ENCODE peak calls at places on chromosomes 13 and 19, in seven cellular contexts. One of them, this sample, is unnamed. For H3K79me1, the result is how much of the 10 kb centered on the place peaks cover.

GRCh38 chr19:43562698-43563241 is 12.6 kb downstream of the XRCC1 start:
- DNase-seq in neuronal stem cell: no peak
- DNase-seq in IMR-90: peak
- DNase-seq in H9: no peak
- DNase-seq in H1: no peak
- DNase-seq in mesendoderm: no peak
- DNase-seq in mesenchymal stem cell: peak
- DNase-seq in this sample: peak

GRCh38 chr13:23044906-23045305 is 135.9 kb upstream of the SGCG start:
- DNase-seq in neuronal stem cell: no peak
- DNase-seq in IMR-90: no peak
- DNase-seq in H9: no peak
- DNase-seq in H1: no peak
- DNase-seq in mesendoderm: no peak
- DNase-seq in mesenchymal stem cell: no peak
- DNase-seq in this sample: no peak

GRCh38 chr19:12703056-12703455 is 6.6 kb upstream of the FBXW9 start:
- DNase-seq in neuronal stem cell: peak
- DNase-seq in IMR-90: peak
- DNase-seq in H9: peak
- DNase-seq in H1: peak
- DNase-seq in mesendoderm: peak
- DNase-seq in mesenchymal stem cell: peak
- DNase-seq in this sample: no peak

GRCh38 chr19:3516675-3517207 is 10.6 kb downstream of the FZR1 start:
- DNase-seq in neuronal stem cell: no peak
- DNase-seq in IMR-90: no peak
- DNase-seq in H9: no peak
- DNase-seq in H1: no peak
- DNase-seq in mesendoderm: no peak
- DNase-seq in mesenchymal stem cell: no peak
- DNase-seq in this sample: no peak

GRCh38 chr19:36973021-36973843 is 57.1 kb downstream of the ZNF568 start:
- DNase-seq in neuronal stem cell: peak
- DNase-seq in IMR-90: peak
- DNase-seq in H9: peak
- DNase-seq in H1: no peak
- DNase-seq in mesendoderm: peak
- DNase-seq in mesenchymal stem cell: peak
- DNase-seq in this sample: peak

GRCh38 chr19:29478578-29479565 is 46.9 kb upstream of the VSTM2B start:
- DNase-seq in neuronal stem cell: peak
- DNase-seq in IMR-90: no peak
- DNase-seq in H9: peak
- DNase-seq in H1: peak
- DNase-seq in mesendoderm: peak
- DNase-seq in mesenchymal stem cell: no peak
- DNase-seq in this sample: peak

GRCh38 chr13:97953376-97953970 is at the start of gene IPO5:
- DNase-seq in neuronal stem cell: no peak
- DNase-seq in IMR-90: peak
- DNase-seq in H9: no peak
- DNase-seq in H1: no peak
- DNase-seq in mesendoderm: no peak
- DNase-seq in mesenchymal stem cell: no peak
- DNase-seq in this sample: no peak

GRCh38 chr13:25840261-25840660 is 211.6 kb downstream of the SHISA2 start:
- DNase-seq in neuronal stem cell: no peak
- DNase-seq in IMR-90: no peak
- DNase-seq in H9: no peak
- DNase-seq in H1: no peak
- DNase-seq in mesendoderm: no peak
- DNase-seq in mesenchymal stem cell: no peak
- DNase-seq in this sample: no peak

GRCh38 chr19:610071-610800 is 20.6 kb downstream of the HCN2 start:
- DNase-seq in neuronal stem cell: no peak
- DNase-seq in IMR-90: no peak
- DNase-seq in H9: no peak
- DNase-seq in H1: no peak
- DNase-seq in mesendoderm: no peak
- DNase-seq in mesenchymal stem cell: no peak
- DNase-seq in this sample: no peak

GRCh38 chr19:18397242-18398202 is at the start of gene LRRC25:
- DNase-seq in neuronal stem cell: peak
- DNase-seq in IMR-90: no peak
- DNase-seq in H9: peak
- DNase-seq in H1: peak
- DNase-seq in mesendoderm: peak
- DNase-seq in mesenchymal stem cell: no peak
- DNase-seq in this sample: no peak

GRCh38 chr19:2462635-2463421 is 6.1 kb upstream of the LMNB2 start:
- DNase-seq in neuronal stem cell: peak
- DNase-seq in IMR-90: peak
- DNase-seq in H9: peak
- DNase-seq in H1: peak
- DNase-seq in mesendoderm: peak
- DNase-seq in mesenchymal stem cell: peak
- DNase-seq in this sample: peak

GRCh38 chr19:55927991-55928390 is 4.1 kb downstream of the NLRP13 start:
- DNase-seq in neuronal stem cell: no peak
- DNase-seq in IMR-90: no peak
- DNase-seq in H9: no peak
- DNase-seq in H1: no peak
- DNase-seq in mesendoderm: no peak
- DNase-seq in mesenchymal stem cell: no peak
- DNase-seq in this sample: no peak

GRCh38 chr13:105655046-105655445 is 880.4 kb downstream of the EFNB2 start:
- DNase-seq in neuronal stem cell: no peak
- DNase-seq in IMR-90: peak
- DNase-seq in H9: no peak
- DNase-seq in H1: no peak
- DNase-seq in mesendoderm: no peak
- DNase-seq in mesenchymal stem cell: peak
- DNase-seq in this sample: no peak

GRCh38 chr19:489418-490196 is 6.7 kb upstream of the MADCAM1 start:
- DNase-seq in neuronal stem cell: no peak
- DNase-seq in IMR-90: peak
- DNase-seq in H9: peak
- DNase-seq in H1: peak
- DNase-seq in mesendoderm: peak
- DNase-seq in mesenchymal stem cell: peak
- DNase-seq in this sample: no peak

GRCh38 chr13:99363949-99364348 is 56.8 kb upstream of the GPR183 start:
- DNase-seq in neuronal stem cell: no peak
- DNase-seq in IMR-90: no peak
- DNase-seq in H9: no peak
- DNase-seq in H1: no peak
- DNase-seq in mesendoderm: no peak
- DNase-seq in mesenchymal stem cell: no peak
- DNase-seq in this sample: no peak

GRCh38 chr19:39432677-39433025 is 3.1 kb downstream of the RPS16 start:
- DNase-seq in neuronal stem cell: no peak
- DNase-seq in IMR-90: no peak
- DNase-seq in H9: no peak
- DNase-seq in H1: no peak
- DNase-seq in mesendoderm: no peak
- DNase-seq in mesenchymal stem cell: no peak
- DNase-seq in this sample: no peak

GRCh38 chr13:27406178-27406939 is 18.1 kb upstream of the GTF3A start:
- DNase-seq in neuronal stem cell: no peak
- DNase-seq in IMR-90: peak
- DNase-seq in H9: no peak
- DNase-seq in H1: no peak
- DNase-seq in mesendoderm: peak
- DNase-seq in mesenchymal stem cell: peak
- DNase-seq in this sample: peak

GRCh38 chr13:99987180-99988047 is 5.8 kb downstream of the ZIC2 start:
- DNase-seq in neuronal stem cell: no peak
- DNase-seq in IMR-90: no peak
- DNase-seq in H9: peak
- DNase-seq in H1: peak
- DNase-seq in mesendoderm: peak
- DNase-seq in mesenchymal stem cell: no peak
- DNase-seq in this sample: no peak

GRCh38 chr19:752652-753517 is 2.0 kb downstream of the MISP start:
- DNase-seq in neuronal stem cell: no peak
- DNase-seq in IMR-90: peak
- DNase-seq in H9: no peak
- DNase-seq in H1: no peak
- DNase-seq in mesendoderm: no peak
- DNase-seq in mesenchymal stem cell: peak
- DNase-seq in this sample: peak

GRCh38 chr19:7680606-7681335 is at the start of gene TRAPPC5:
- DNase-seq in neuronal stem cell: peak
- DNase-seq in IMR-90: peak
- DNase-seq in H9: peak
- DNase-seq in H1: peak
- DNase-seq in mesendoderm: peak
- DNase-seq in mesenchymal stem cell: peak
- DNase-seq in this sample: peak

GRCh38 chr19:7677664-7678311 is 898 bp downstream of the MCEMP1 start:
- DNase-seq in neuronal stem cell: no peak
- DNase-seq in IMR-90: no peak
- DNase-seq in H9: no peak
- DNase-seq in H1: no peak
- DNase-seq in mesendoderm: peak
- DNase-seq in mesenchymal stem cell: no peak
- DNase-seq in this sample: no peak

GRCh38 chr19:7679017-7679720 is 1.5 kb upstream of the TRAPPC5 start:
- DNase-seq in neuronal stem cell: no peak
- DNase-seq in IMR-90: no peak
- DNase-seq in H9: no peak
- DNase-seq in H1: no peak
- DNase-seq in mesendoderm: no peak
- DNase-seq in mesenchymal stem cell: peak
- DNase-seq in this sample: peak

GRCh38 chr19:7681336-7682174 is 922 bp downstream of the TRAPPC5 start:
- DNase-seq in neuronal stem cell: peak
- DNase-seq in IMR-90: peak
- DNase-seq in H9: peak
- DNase-seq in H1: peak
- DNase-seq in mesendoderm: peak
- DNase-seq in mesenchymal stem cell: peak
- DNase-seq in this sample: peak

DNA sequence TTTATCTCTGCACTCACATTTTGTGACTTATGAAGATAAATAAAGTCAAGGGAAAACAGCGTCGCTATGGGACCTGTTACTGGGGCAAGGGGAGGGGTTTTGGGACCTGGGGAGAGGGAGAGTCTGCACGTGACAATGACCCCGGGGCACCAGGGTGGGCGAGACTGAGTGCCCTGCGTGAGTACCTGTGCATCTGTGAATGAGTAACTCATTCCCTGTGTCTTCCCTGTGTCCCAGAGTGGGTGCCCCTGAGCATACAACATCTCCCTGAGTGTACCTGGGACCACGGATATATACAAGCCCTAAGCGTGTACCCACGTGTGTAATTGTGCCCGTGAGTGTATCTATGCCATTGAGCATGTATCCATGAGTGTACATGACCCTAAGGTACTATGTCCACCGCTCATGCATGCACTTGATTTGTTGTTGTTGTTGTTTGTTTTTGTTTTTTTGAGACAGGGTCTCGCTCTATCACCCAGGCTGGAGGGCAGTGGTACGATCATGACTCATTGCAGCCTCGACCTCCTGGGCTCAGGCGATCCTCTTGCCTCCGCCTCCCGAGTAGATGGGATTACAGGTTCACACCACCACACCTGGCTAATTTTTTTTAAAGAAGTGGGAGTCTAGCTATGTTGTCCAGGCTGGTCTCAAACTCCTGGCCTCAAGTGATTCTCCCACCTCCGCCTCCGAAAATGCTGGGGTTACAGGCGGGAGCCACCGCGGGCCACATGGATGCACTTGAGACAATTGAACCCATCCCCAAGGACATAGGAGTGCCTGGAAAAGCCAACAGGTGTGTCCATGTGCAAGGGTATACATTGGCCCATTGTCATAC is 645 bp upstream of the TRAPPC5 start:
- DNase-seq in neuronal stem cell: no peak
- DNase-seq in IMR-90: no peak
- DNase-seq in H9: no peak
- DNase-seq in H1: no peak
- DNase-seq in mesendoderm: no peak
- DNase-seq in mesenchymal stem cell: no peak
- DNase-seq in this sample: no peak
- H3K9ac ChIP-seq in neuronal stem cell: no peak
- H3K9ac ChIP-seq in IMR-90: peak
- H3K9ac ChIP-seq in H9: no peak
- H3K9ac ChIP-seq in H1: no peak
- H3K9ac ChIP-seq in mesendoderm: peak
- H3K9ac ChIP-seq in mesenchymal stem cell: peak
- H3K9ac ChIP-seq in this sample: no peak

DNA sequence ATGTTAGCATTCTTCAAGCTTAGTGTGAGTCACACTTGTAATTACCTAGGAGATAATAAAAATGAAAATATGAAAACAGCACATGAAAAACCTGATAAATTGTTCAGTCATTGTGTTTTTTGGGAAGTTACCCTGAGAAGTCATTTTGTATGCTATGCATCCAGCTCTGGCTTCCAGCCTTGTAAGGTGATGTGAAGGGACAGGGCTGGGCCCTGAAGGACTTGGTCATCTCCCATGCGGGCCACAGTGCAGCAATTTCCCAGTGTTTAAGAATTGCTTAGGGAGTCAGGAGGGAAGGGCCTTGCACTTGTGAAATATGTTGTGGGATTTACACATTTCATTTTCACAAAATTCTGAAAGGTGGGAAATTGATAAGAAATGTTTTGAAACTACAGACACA is 41.3 kb downstream of the ARHGEF7 start:
- DNase-seq in neuronal stem cell: no peak
- DNase-seq in IMR-90: no peak
- DNase-seq in H9: no peak
- DNase-seq in H1: no peak
- DNase-seq in mesendoderm: no peak
- DNase-seq in mesenchymal stem cell: no peak
- DNase-seq in this sample: peak
- H3K79me1 ChIP-seq in neuronal stem cell: under half
- H3K79me1 ChIP-seq in IMR-90: under half
- H3K79me1 ChIP-seq in H9: under half
- H3K79me1 ChIP-seq in H1: under half
- H3K79me1 ChIP-seq in mesendoderm: under half
- H3K79me1 ChIP-seq in mesenchymal stem cell: under half
- H3K79me1 ChIP-seq in this sample: under half

DNA sequence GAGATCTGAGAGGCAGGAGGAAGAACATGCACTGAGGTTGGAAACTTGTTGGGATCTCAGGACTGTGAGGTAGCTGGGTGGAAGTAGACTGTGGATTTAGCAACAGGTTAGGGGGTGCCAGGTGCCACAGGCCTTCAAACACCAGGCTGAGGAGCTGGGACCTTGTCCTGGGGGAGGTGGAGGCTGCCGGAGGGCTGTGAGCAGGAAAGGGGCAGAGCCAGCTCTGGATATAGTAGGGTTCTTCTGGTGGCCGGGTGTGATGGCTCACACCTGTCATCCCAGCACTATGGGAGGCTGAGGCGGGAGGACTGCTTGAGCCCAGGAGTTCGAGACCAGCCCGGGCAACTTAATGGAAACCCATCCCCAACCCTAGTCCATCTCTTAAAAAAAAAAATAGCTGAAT is 3.1 kb downstream of the FUZ start:
- DNase-seq in neuronal stem cell: no peak
- DNase-seq in IMR-90: no peak
- DNase-seq in H9: no peak
- DNase-seq in H1: no peak
- DNase-seq in mesendoderm: no peak
- DNase-seq in mesenchymal stem cell: no peak
- DNase-seq in this sample: no peak
- H3K9ac ChIP-seq in neuronal stem cell: no peak
- H3K9ac ChIP-seq in IMR-90: no peak
- H3K9ac ChIP-seq in H9: no peak
- H3K9ac ChIP-seq in H1: peak
- H3K9ac ChIP-seq in mesendoderm: peak
- H3K9ac ChIP-seq in mesenchymal stem cell: peak
- H3K9ac ChIP-seq in this sample: no peak

GRCh38 chr13:41970918-41971317 is 10.0 kb upstream of the VWA8 start:
- DNase-seq in neuronal stem cell: no peak
- DNase-seq in IMR-90: no peak
- DNase-seq in H9: no peak
- DNase-seq in H1: no peak
- DNase-seq in mesendoderm: peak
- DNase-seq in mesenchymal stem cell: no peak
- DNase-seq in this sample: peak
- H3K79me1 ChIP-seq in neuronal stem cell: under half
- H3K79me1 ChIP-seq in IMR-90: under half
- H3K79me1 ChIP-seq in H9: under half
- H3K79me1 ChIP-seq in H1: under half
- H3K79me1 ChIP-seq in mesendoderm: under half
- H3K79me1 ChIP-seq in mesenchymal stem cell: under half
- H3K79me1 ChIP-seq in this sample: under half

This sample was measured in trophoblast cell.